ENCODE peak calls at places on chromosome 6, in six cellular contexts. Y is right atrium auricular region; M is neuronal stem cell; L is GM23248; O is CD4-positive, alpha-beta T cell; D is mesendoderm. W is an unnamed sample.

GRCh38 chr6:149331871-149332270 is 14.4 kb downstream of the TAB2 start:
- DNase-seq in Y (no peak), M (no peak), L (peak), O (no peak), D (no peak), W (no peak)

GRCh38 chr6:85364354-85364753 is 85.5 kb upstream of the NT5E start:
- DNase-seq in Y (no peak), M (no peak), L (peak), O (no peak), D (no peak), W (no peak)

GRCh38 chr6:138420356-138420755 is 16.3 kb downstream of the HEBP2 start:
- DNase-seq in Y (no peak), M (no peak), L (no peak), O (no peak), D (no peak), W (no peak)

GRCh38 chr6:55528624-55529023 is 50.4 kb downstream of the HMGCLL1 start:
- DNase-seq in Y (no peak), M (peak), L (peak), O (no peak), D (peak), W (no peak)

GRCh38 chr6:89999154-89999553 is 104.9 kb downstream of the GJA10 start:
- DNase-seq in Y (peak), M (no peak), L (peak), O (no peak), D (no peak), W (no peak)

GRCh38 chr6:29494131-29494530 is 6.4 kb upstream of the MAS1L start:
- DNase-seq in Y (no peak), M (no peak), L (no peak), O (no peak), D (no peak), W (no peak)

GRCh38 chr6:54419885-54420284 is 111.6 kb downstream of the TINAG start:
- DNase-seq in Y (no peak), M (no peak), L (peak), O (no peak), D (no peak), W (no peak)

GRCh38 chr6:46091080-46091478 is 38.7 kb upstream of the ENPP4 start:
- DNase-seq in Y (no peak), M (no peak), L (no peak), O (no peak), D (no peak), W (no peak)

GRCh38 chr6:88246654-88247053 is 80.5 kb upstream of the CNR1 start:
- DNase-seq in Y (no peak), M (no peak), L (no peak), O (no peak), D (peak), W (no peak)

GRCh38 chr6:10883312-10884244 is 1.7 kb upstream of the GCM2 start:
- DNase-seq in Y (no peak), M (peak), L (no peak), O (no peak), D (peak), W (no peak)

GRCh38 chr6:43436577-43437282 is 9.4 kb downstream of the ABCC10 start:
- DNase-seq in Y (no peak), M (no peak), L (peak), O (no peak), D (peak), W (no peak)

GRCh38 chr6:98529364-98529763 is 305.0 kb upstream of the POU3F2 start:
- DNase-seq in Y (no peak), M (no peak), L (no peak), O (no peak), D (no peak), W (no peak)

GRCh38 chr6:113352831-113353230 is 504.3 kb upstream of the MARCKS start:
- DNase-seq in Y (no peak), M (no peak), L (no peak), O (no peak), D (no peak), W (no peak)

GRCh38 chr6:113350521-113350920 is 506.6 kb upstream of the MARCKS start:
- DNase-seq in Y (no peak), M (no peak), L (peak), O (no peak), D (no peak), W (no peak)

GRCh38 chr6:113356139-113356538 is 501.0 kb upstream of the MARCKS start:
- DNase-seq in Y (no peak), M (no peak), L (no peak), O (no peak), D (no peak), W (no peak)

GRCh38 chr6:113351183-113351834 is 505.8 kb upstream of the MARCKS start:
- DNase-seq in Y (no peak), M (no peak), L (peak), O (no peak), D (no peak), W (no peak)

DNA sequence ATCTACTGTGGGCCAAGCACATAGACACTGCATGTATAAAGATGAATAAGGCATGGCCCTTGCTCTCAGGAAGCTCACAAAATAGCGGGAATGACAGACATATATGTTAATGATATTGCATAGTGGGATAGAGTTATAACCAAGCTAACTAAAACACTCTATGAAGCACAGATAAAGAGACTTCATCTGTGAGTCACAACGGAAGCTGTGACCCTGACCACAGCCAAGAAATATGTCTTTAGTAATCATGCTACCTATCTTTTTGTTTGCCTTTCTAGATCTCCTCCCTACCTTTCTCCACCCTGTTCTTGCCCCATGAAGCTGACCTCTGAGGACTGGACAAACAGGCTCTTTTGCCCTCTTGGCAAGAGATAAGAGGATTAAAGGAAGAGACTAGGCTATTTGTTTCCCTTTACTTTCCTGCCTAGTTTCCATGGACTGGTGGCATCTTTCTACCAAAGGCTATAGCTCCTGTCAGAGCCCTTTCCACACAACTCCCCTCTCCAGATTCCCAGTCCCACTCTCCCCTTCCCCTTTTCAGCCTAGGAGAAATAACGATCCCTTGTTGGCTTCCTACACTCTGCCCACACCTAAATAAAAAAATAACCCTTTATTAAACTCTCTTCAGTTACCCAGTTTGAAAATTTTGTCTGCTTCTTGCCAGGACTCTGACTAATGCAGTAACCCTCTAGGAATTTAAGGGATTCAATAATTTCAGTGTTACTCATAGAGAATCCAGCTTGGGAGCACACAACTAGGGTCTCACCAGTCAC is 504.9 kb upstream of the MARCKS start:
- DNase-seq in Y (no peak), M (no peak), L (peak), O (no peak), D (no peak), W (no peak)
- H3K27ac ChIP-seq in Y (no peak), M (peak), L (peak), O (no peak), D (no peak), W (no peak)

GRCh38 chr6:144912474-144912873 is 627.3 kb downstream of the UTRN start:
- DNase-seq in Y (no peak), M (no peak), L (peak), O (no peak), D (no peak), W (no peak)
- H3K27ac ChIP-seq in Y (no peak), M (no peak), L (peak), O (no peak), D (no peak), W (no peak)

DNA sequence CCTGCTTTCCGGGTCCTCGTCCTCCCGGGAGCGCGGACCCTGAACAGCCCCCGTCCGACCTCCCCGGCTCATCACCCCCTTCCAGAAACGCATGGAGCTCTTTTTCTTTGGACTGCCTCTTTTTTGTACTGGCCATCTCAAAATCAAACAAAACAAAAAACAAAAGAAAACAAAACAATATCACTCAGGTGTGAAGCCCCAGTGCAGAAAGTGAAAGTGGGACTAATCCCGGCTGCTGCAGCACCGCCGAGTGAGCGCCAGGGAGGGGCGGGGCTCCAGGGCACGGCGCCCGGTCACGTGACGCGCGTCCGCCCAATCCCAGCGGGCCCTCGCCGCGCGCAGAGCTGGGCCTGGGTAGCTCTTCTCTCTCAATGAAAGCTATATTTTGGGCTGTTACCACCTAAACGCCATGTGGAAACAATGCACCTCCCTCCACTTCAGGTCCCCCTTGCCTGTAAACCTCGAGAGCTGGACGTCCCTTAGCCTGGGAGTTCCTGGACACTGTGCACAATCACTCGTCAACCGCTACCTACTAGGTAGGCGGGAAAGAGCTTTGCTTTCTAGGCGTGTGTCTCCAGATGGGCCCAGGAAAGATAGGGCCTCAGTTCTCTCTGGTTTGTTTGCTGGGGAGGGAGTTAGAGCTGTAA is 93.7 kb upstream of the PRDM1 start:
- DNase-seq in Y (peak), M (peak), L (peak), O (peak), D (peak), W (peak)
- H3K27ac ChIP-seq in Y (peak), M (no peak), L (no peak), O (peak), D (no peak), W (peak)

DNA sequence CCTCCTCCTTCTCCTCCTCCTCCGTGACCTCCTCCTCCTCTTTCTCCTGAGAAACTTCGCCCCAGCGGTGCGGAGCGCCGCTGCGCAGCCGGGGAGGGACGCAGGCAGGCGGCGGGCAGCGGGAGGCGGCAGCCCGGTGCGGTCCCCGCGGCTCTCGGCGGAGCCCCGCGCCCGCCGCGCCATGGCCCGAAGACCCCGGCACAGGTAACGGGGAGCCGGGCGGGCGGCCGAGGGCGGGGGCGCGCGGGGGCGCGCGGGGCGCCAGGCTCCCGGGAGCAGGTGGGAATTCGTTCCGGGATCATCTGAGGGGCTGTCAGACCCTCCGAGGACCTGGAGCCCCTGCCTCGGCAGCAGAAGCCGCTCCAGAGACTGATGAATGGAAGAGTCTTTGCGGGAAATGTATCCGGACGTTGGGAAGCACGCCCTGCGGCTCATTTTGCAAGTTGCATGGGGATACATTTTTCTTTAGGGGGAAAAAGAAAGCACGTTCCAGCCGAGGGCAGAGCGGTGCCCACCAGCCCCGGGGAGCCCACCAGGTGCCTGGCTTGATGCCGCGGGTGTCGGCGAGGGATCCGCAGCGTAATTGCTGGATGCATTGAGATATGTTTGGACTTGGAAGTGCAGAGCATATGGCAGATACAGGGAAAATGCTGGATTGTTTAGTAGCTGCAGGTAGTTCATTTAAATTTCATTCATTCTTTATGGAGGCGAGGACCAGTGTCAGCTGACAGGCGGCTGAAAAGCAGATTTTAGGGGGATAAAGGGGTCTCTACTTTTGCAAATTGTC is 418 bp downstream of the MYB start:
- DNase-seq in Y (no peak), M (peak), L (peak), O (no peak), D (peak), W (peak)
- H3K27ac ChIP-seq in Y (no peak), M (peak), L (no peak), O (no peak), D (no peak), W (peak)

GRCh38 chr6:169165031-169165430 is 88.6 kb downstream of the THBS2 start:
- DNase-seq in Y (no peak), M (no peak), L (no peak), O (no peak), D (no peak), W (no peak)

GRCh38 chr6:169162249-169162967 is 91.2 kb downstream of the THBS2 start:
- DNase-seq in Y (no peak), M (no peak), L (peak), O (no peak), D (no peak), W (no peak)

GRCh38 chr6:169161572-169162167 is 92.0 kb downstream of the THBS2 start:
- DNase-seq in Y (no peak), M (no peak), L (peak), O (no peak), D (no peak), W (no peak)

GRCh38 chr6:169164451-169164850 is 89.2 kb downstream of the THBS2 start:
- DNase-seq in Y (no peak), M (no peak), L (no peak), O (no peak), D (no peak), W (no peak)

DNA sequence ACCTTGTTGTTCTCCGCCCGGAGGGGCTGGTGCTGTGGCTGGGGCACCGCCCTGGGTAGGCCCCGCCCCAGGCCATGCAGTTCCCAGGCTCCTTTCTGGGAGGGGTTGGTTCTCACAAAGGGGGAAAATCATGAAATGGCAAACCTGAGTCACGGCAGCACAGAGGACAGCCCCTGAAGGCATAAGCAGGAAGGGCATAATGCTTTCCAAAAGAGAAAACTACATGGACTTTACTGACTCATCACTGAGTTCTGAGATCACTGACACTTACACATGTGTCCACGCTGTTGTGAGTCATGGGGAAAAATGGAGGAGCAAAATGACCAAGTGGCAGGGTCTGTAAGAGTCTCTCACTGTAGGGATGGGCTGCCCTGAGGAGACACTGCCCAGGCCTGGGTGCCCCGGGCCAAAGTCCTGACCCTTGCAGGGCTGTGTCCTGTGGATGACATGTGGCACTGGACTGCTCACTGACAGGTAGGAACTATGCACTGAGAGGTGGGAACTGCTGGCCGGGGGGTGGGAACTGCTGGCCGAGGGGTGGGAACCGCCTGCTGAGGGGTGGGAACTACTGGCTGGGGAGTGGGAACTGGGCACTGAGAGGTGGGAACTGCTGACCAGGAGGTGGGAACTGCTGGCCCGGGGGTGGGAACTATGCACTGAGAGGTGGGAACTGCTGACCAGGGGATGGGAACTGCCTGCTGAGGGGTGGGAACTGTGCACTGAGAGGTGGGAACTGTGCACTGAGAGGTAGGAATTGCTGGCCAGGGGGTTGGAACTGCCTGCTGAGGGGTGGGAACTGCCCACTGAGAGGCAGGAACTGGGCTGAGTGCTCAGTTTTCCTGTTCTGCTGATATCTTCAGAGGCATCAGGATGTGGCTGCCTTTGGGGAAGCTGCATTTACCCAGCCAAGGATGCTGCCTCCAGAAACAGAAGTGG is 90.4 kb downstream of the THBS2 start:
- DNase-seq in Y (peak), M (no peak), L (peak), O (no peak), D (no peak), W (no peak)
- H3K27ac ChIP-seq in Y (peak), M (no peak), L (peak), O (no peak), D (no peak), W (no peak)

GRCh38 chr6:128455959-128456358 is 64.4 kb downstream of the PTPRK start:
- DNase-seq in Y (no peak), M (no peak), L (peak), O (no peak), D (no peak), W (no peak)
- H3K27ac ChIP-seq in Y (no peak), M (no peak), L (no peak), O (no peak), D (no peak), W (no peak)

DNA sequence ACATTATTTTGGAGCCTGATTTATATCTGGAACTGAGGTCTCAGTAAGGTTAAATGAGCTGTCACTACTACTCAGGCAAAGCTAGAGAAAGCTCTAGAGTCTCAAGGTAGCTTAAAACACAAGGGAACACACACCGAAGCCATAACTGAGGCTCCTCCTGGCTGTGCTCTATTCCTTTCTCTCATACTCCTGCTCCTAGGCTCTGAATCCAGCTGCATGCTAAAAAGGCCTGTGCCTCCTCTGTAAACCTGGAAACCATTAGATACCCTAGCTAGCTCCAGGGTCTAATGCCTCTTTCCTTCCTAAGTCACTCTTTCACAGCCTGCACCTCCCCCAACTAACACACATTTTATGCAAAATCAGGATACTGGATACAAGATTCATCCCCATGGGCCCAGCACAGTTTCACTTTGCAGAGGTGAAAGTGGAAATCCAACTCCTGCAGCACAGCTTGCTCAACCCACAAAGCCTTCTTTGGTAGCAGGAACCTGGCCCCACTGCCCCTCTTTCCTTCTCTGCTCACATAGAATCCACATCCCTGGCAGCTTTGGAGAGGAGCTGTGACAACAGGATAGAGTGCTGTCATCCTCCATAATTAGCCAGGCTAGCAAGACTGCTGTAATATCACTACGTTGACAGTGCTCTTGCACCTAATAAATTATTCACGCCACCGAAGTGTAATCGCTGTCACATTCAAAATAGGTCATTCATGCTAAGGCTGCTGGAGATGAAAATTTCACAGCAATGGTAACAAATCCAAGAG is 16.9 kb downstream of the RIPOR2 start:
- DNase-seq in Y (no peak), M (no peak), L (no peak), O (no peak), D (peak), W (no peak)
- H3K27ac ChIP-seq in Y (no peak), M (no peak), L (no peak), O (peak), D (peak), W (peak)

GRCh38 chr6:21886601-21887091 is 293.1 kb downstream of the SOX4 start:
- DNase-seq in Y (no peak), M (no peak), L (peak), O (no peak), D (no peak), W (no peak)

GRCh38 chr6:21891065-21891464 is 297.5 kb downstream of the SOX4 start:
- DNase-seq in Y (no peak), M (no peak), L (no peak), O (no peak), D (no peak), W (no peak)

GRCh38 chr6:21885532-21886089 is 292.1 kb downstream of the SOX4 start:
- DNase-seq in Y (peak), M (no peak), L (peak), O (no peak), D (peak), W (no peak)

GRCh38 chr6:21885101-21885500 is 291.6 kb downstream of the SOX4 start:
- DNase-seq in Y (no peak), M (no peak), L (peak), O (no peak), D (no peak), W (no peak)

GRCh38 chr6:21887301-21888185 is 294.0 kb downstream of the SOX4 start:
- DNase-seq in Y (no peak), M (no peak), L (no peak), O (no peak), D (no peak), W (no peak)
- H3K27ac ChIP-seq in Y (peak), M (no peak), L (peak), O (no peak), D (no peak), W (no peak)

GRCh38 chr6:69863766-69864165 is 2.6 kb upstream of the COL19A1 start:
- DNase-seq in Y (no peak), M (no peak), L (no peak), O (no peak), D (no peak), W (no peak)

GRCh38 chr6:69867075-69867911 is 937 bp downstream of the COL19A1 start:
- DNase-seq in Y (peak), M (peak), L (peak), O (peak), D (peak), W (peak)

GRCh38 chr6:69866351-69867074 is at the start of gene COL19A1:
- DNase-seq in Y (no peak), M (peak), L (peak), O (no peak), D (peak), W (peak)

GRCh38 chr6:69861986-69862385 is 4.4 kb upstream of the COL19A1 start:
- DNase-seq in Y (no peak), M (no peak), L (no peak), O (no peak), D (peak), W (no peak)

GRCh38 chr6:69865126-69865525 is 1.2 kb upstream of the COL19A1 start:
- DNase-seq in Y (no peak), M (no peak), L (peak), O (no peak), D (no peak), W (no peak)
- H3K27ac ChIP-seq in Y (no peak), M (no peak), L (no peak), O (no peak), D (no peak), W (no peak)